ENCODE peak calls at places on chromosomes 5 and 9, in four cellular contexts. S is AG04449, C is smooth muscle cell of the brain vasculature, I is A673. O is an unnamed sample.

GRCh38 chr5:388266-389196 is 54.4 kb upstream of the EXOC3 start:
- DNase-seq in S (no peak), C (no peak), I (no peak), O (no peak)

GRCh38 chr9:114549677-114550330 is 37.8 kb upstream of the ATP6V1G1 start:
- DNase-seq in S (no peak), C (no peak), I (no peak), O (no peak)

GRCh38 chr9:134815435-134816214 is 65.0 kb upstream of the FCN2 start:
- DNase-seq in S (no peak), C (no peak), I (no peak), O (no peak)

GRCh38 chr5:35672995-35673394 is 55.3 kb downstream of the SPEF2 start:
- DNase-seq in S (no peak), C (no peak), I (no peak), O (no peak)

GRCh38 chr9:118148990-118149389 is 444.8 kb downstream of the TLR4 start:
- DNase-seq in S (no peak), C (no peak), I (no peak), O (no peak)

GRCh38 chr5:169393907-169394306 is 93.0 kb upstream of the SLIT3 start:
- DNase-seq in S (no peak), C (no peak), I (no peak), O (no peak)

GRCh38 chr9:10678790-10679189 is 66.0 kb upstream of the PTPRD start:
- DNase-seq in S (no peak), C (peak; percentile 9), I (no peak), O (no peak)

GRCh38 chr5:140344683-140345423 is 1.6 kb downstream of the HBEGF start:
- DNase-seq in S (no peak), C (no peak), I (no peak), O (no peak)

GRCh38 chr9:98743329-98743728 is 34.6 kb upstream of the GABBR2 start:
- DNase-seq in S (no peak), C (no peak), I (no peak), O (no peak)

GRCh38 chr5:169148066-169148740 is 152.7 kb downstream of the SLIT3 start:
- DNase-seq in S (no peak), C (no peak), I (no peak), O (no peak)

GRCh38 chr5:74766348-74766886 is 500 bp downstream of the GFM2 start:
- DNase-seq in S (no peak), C (peak; percentile 1), I (peak; percentile 63), O (no peak)

GRCh38 chr9:109246533-109246932 is 74.3 kb downstream of the EPB41L4B start:
- DNase-seq in S (no peak), C (no peak), I (no peak), O (no peak)

GRCh38 chr9:37921168-37921510 is 17.2 kb upstream of the SLC25A51 start:
- DNase-seq in S (no peak), C (no peak), I (no peak), O (no peak)

GRCh38 chr5:150618188-150618587 is 22.3 kb upstream of the SYNPO start:
- DNase-seq in S (no peak), C (no peak), I (no peak), O (no peak)

GRCh38 chr5:150658699-150659265 is 2.3 kb upstream of the MYOZ3 start:
- DNase-seq in S (no peak), C (no peak), I (no peak), O (no peak)